ENCODE peak calls at places on chromosomes 11 and 22, in five cellular contexts. One of them, this sample, is unnamed.

GRCh38 chr11:128890543-128891409 is at the start of gene KCNJ5:
- DNase-seq in CD8-positive, alpha-beta memory T cell: no peak
- DNase-seq in fibroblast of lung: no peak
- DNase-seq in hepatocyte: peak; percentile 56
- DNase-seq in astrocyte of the spinal cord: no peak
- DNase-seq in this sample: no peak

GRCh38 chr11:5604896-5605295 is 8.5 kb downstream of the TRIM6 start:
- DNase-seq in CD8-positive, alpha-beta memory T cell: no peak
- DNase-seq in fibroblast of lung: no peak
- DNase-seq in hepatocyte: no peak
- DNase-seq in astrocyte of the spinal cord: no peak
- DNase-seq in this sample: no peak

GRCh38 chr22:35148381-35148780 is 82.4 kb downstream of the ISX start:
- DNase-seq in CD8-positive, alpha-beta memory T cell: no peak
- DNase-seq in fibroblast of lung: no peak
- DNase-seq in hepatocyte: no peak
- DNase-seq in astrocyte of the spinal cord: no peak
- DNase-seq in this sample: no peak

GRCh38 chr11:66338276-66339162 is 2.3 kb upstream of the RIN1 start:
- DNase-seq in CD8-positive, alpha-beta memory T cell: no peak
- DNase-seq in fibroblast of lung: no peak
- DNase-seq in hepatocyte: no peak
- DNase-seq in astrocyte of the spinal cord: no peak
- DNase-seq in this sample: no peak

GRCh38 chr22:39943366-39943765 is 16.8 kb upstream of the TMA7B start:
- DNase-seq in CD8-positive, alpha-beta memory T cell: no peak
- DNase-seq in fibroblast of lung: no peak
- DNase-seq in hepatocyte: no peak
- DNase-seq in astrocyte of the spinal cord: no peak
- DNase-seq in this sample: no peak

GRCh38 chr22:23684561-23685031 is 6.2 kb upstream of the RGL4 start:
- DNase-seq in CD8-positive, alpha-beta memory T cell: no peak
- DNase-seq in fibroblast of lung: peak; percentile 49
- DNase-seq in hepatocyte: no peak
- DNase-seq in astrocyte of the spinal cord: no peak
- DNase-seq in this sample: peak; percentile 55

GRCh38 chr11:102447193-102447592 is 5.4 kb downstream of the TMEM123 start:
- DNase-seq in CD8-positive, alpha-beta memory T cell: no peak
- DNase-seq in fibroblast of lung: no peak
- DNase-seq in hepatocyte: no peak
- DNase-seq in astrocyte of the spinal cord: no peak
- DNase-seq in this sample: no peak

GRCh38 chr11:133531971-133532651 is at the start of gene OPCML:
- DNase-seq in CD8-positive, alpha-beta memory T cell: no peak
- DNase-seq in fibroblast of lung: no peak
- DNase-seq in hepatocyte: peak; percentile 30
- DNase-seq in astrocyte of the spinal cord: no peak
- DNase-seq in this sample: no peak

GRCh38 chr11:78031629-78032028 is 8.6 kb upstream of the KCTD14 start:
- DNase-seq in CD8-positive, alpha-beta memory T cell: no peak
- DNase-seq in fibroblast of lung: no peak
- DNase-seq in hepatocyte: no peak
- DNase-seq in astrocyte of the spinal cord: no peak
- DNase-seq in this sample: no peak

GRCh38 chr11:31509017-31509411 is 408 bp downstream of the IMMP1L start:
- DNase-seq in CD8-positive, alpha-beta memory T cell: no peak
- DNase-seq in fibroblast of lung: no peak
- DNase-seq in hepatocyte: peak; percentile 13
- DNase-seq in astrocyte of the spinal cord: no peak
- DNase-seq in this sample: no peak

GRCh38 chr11:61352038-61352437 is 9.6 kb downstream of the CYB561A3 start:
- DNase-seq in CD8-positive, alpha-beta memory T cell: no peak
- DNase-seq in fibroblast of lung: no peak
- DNase-seq in hepatocyte: no peak
- DNase-seq in astrocyte of the spinal cord: no peak
- DNase-seq in this sample: no peak

GRCh38 chr11:130388607-130389205 is 39.7 kb downstream of the ADAMTS8 start:
- DNase-seq in CD8-positive, alpha-beta memory T cell: peak; percentile 12
- DNase-seq in fibroblast of lung: no peak
- DNase-seq in hepatocyte: no peak
- DNase-seq in astrocyte of the spinal cord: no peak
- DNase-seq in this sample: no peak

GRCh38 chr22:36334081-36334831 is 53.5 kb downstream of the MYH9 start:
- DNase-seq in CD8-positive, alpha-beta memory T cell: peak; percentile 22
- DNase-seq in fibroblast of lung: no peak
- DNase-seq in hepatocyte: no peak
- DNase-seq in astrocyte of the spinal cord: no peak
- DNase-seq in this sample: no peak

DNA sequence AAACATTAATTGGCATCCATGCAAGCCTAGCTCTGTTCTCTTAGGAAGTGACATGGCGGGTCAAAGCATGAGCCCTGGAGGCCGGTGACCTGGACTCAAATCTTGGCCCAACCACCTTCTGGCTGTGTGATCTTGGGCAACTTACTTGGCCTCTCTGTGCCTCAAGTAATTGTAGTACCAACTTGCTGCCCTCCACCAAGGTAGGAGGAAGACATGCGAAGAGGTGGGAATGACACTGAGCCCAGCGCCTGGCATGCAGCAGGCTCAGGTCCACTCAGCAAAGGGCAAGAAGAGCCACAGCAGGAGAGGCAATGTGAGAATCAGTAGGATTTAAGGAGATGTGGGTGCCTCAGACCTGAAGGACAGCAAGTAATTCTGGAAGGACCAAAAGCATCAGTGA is 59.6 kb upstream of the SLC22A12 start:
- DNase-seq in CD8-positive, alpha-beta memory T cell: no peak
- DNase-seq in fibroblast of lung: no peak
- DNase-seq in hepatocyte: no peak
- DNase-seq in astrocyte of the spinal cord: no peak
- DNase-seq in this sample: no peak
- H3K4me3 ChIP-seq in CD8-positive, alpha-beta memory T cell: no peak overlapping the region
- H3K4me3 ChIP-seq in fibroblast of lung: no peak overlapping the region
- H3K4me3 ChIP-seq in hepatocyte: no peak overlapping the region
- H3K4me3 ChIP-seq in astrocyte of the spinal cord: no peak overlapping the region
- H3K4me3 ChIP-seq in this sample: no peak overlapping the region

DNA sequence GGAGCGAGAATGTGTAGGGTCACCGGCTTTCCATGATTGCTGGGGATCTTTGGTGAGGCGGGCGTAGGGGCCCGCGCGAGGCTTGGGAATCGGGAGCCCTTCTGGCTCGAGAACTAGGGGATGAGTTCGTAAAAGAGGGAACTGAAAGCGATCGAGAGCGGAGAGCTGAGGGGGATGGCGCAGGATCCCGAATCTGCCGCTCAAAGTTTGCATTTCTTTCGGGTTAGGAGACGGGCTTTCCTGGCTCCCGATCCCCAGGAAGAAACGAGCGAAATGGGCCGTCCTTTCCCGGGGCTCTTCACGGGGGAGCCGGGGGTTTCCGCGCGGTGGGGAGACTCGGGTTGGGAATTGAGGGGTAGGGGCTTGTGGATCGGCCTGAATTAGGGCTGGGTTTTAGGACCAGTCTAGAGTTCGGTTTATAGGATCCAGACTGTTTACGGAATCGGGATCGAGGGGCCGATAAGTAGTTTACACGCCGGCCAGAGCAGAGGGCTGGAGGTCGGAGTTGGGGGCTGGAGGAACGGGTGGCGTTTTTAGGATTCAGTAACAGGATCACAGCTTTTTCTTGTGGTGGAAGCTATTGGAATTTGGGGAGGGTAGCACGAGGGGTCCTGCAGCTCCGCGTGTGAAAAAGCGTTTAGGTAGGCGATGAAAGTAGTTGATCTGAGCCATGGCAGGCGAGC is 1.3 kb downstream of the PKNOX2 start:
- DNase-seq in CD8-positive, alpha-beta memory T cell: no peak
- DNase-seq in fibroblast of lung: peak; percentile 41
- DNase-seq in hepatocyte: peak; percentile 22
- DNase-seq in astrocyte of the spinal cord: peak; percentile 50
- DNase-seq in this sample: no peak
- H3K4me3 ChIP-seq in CD8-positive, alpha-beta memory T cell: peak overlapping the region; percentile 43
- H3K4me3 ChIP-seq in fibroblast of lung: peak overlapping the region; percentile 63
- H3K4me3 ChIP-seq in hepatocyte: peak overlapping the region; percentile 78
- H3K4me3 ChIP-seq in astrocyte of the spinal cord: peak overlapping the region; percentile 68
- H3K4me3 ChIP-seq in this sample: peak overlapping the region; percentile 63

DNA sequence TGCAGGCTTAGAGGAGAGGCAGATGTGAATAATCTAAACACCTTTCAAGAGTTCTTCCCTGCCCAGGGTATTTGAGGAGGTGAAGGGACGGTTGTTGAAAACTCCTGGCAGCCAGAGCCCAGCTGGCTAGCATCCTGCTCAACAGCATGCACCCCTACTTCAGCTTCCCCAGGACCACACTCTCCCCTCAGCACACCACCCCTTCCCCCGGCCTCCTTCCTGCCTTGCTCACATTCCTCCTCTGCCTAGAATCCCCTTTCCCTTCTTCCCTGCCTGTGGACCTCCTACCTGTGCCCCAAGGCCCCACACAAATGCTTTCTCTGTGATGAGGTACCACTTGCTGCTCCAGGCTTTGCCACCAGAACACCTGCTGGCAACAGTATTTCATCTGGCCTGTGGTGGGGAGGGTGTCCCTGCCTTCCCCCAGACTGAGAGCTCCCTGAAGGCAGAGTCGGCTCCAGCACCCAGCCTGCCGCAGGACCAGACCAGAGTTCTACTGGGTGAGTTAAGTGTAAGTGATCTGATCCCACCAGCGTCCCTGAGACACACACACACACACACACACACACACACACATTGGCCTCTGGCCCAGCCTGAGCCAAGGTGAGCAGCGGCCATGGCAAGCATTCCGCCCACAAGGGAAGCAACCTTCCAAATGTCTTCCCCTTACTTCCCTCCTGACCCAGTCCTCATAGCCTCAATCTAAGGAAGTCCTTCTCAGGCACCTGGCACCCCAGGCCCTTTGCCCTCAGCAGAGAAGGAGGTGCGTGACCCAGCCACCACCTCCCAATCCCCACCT is 79.5 kb downstream of the PDE2A start:
- DNase-seq in CD8-positive, alpha-beta memory T cell: no peak
- DNase-seq in fibroblast of lung: no peak
- DNase-seq in hepatocyte: no peak
- DNase-seq in astrocyte of the spinal cord: no peak
- DNase-seq in this sample: no peak
- H3K4me3 ChIP-seq in CD8-positive, alpha-beta memory T cell: no peak overlapping the region
- H3K4me3 ChIP-seq in fibroblast of lung: no peak overlapping the region
- H3K4me3 ChIP-seq in hepatocyte: no peak overlapping the region
- H3K4me3 ChIP-seq in astrocyte of the spinal cord: no peak overlapping the region
- H3K4me3 ChIP-seq in this sample: no peak overlapping the region

DNA sequence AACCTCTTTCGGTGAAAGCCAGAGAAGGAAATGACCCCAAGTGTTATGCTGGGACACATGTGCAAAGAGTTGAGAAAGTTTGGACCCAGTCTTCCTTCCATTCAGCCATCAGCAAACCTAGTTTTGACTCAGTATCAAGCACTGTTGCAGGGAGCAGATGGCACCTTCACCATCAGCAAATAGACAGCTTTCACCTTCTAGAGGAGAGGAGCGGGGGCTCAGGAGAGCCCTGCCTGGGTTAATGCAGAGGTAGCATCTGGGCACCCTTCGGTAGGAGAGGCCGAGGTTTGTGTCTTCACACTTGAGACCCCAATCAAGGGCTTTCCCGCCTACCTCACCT is 16.2 kb upstream of the MFRP start:
- DNase-seq in CD8-positive, alpha-beta memory T cell: no peak
- DNase-seq in fibroblast of lung: no peak
- DNase-seq in hepatocyte: no peak
- DNase-seq in astrocyte of the spinal cord: no peak
- DNase-seq in this sample: no peak
- H3K4me3 ChIP-seq in CD8-positive, alpha-beta memory T cell: no peak overlapping the region
- H3K4me3 ChIP-seq in fibroblast of lung: no peak overlapping the region
- H3K4me3 ChIP-seq in hepatocyte: no peak overlapping the region
- H3K4me3 ChIP-seq in astrocyte of the spinal cord: no peak overlapping the region
- H3K4me3 ChIP-seq in this sample: no peak overlapping the region

GRCh38 chr22:27614291-27615007 is 187.1 kb downstream of the MN1 start:
- DNase-seq in CD8-positive, alpha-beta memory T cell: no peak
- DNase-seq in fibroblast of lung: no peak
- DNase-seq in hepatocyte: no peak
- DNase-seq in astrocyte of the spinal cord: no peak
- DNase-seq in this sample: no peak
- H3K4me3 ChIP-seq in CD8-positive, alpha-beta memory T cell: no peak overlapping the region
- H3K4me3 ChIP-seq in fibroblast of lung: no peak overlapping the region
- H3K4me3 ChIP-seq in hepatocyte: no peak overlapping the region
- H3K4me3 ChIP-seq in astrocyte of the spinal cord: no peak overlapping the region
- H3K4me3 ChIP-seq in this sample: peak overlapping the region; percentile 17